ENCODE peak calls at places on chromosomes 13 and 19, in seven cellular contexts. A is effector memory CD4-positive, alpha-beta T cell; H is tibial artery; X is upper lobe of left lung; V is thoracic aorta; Y is heart right ventricle; G is psoas muscle. S is an unnamed sample. For H3K9me3, the result is how much of the 10 kb centered on the place peaks cover.

GRCh38 chr13:39483326-39483725 is 119.7 kb downstream of the LHFPL6 start:
- DNase-seq in A (no peak), X (no peak), H (no peak), G (no peak), Y (no peak), V (no peak), S (no peak)

GRCh38 chr13:43339843-43340550 is 316.6 kb downstream of the DNAJC15 start:
- DNase-seq in Y (no peak), V (no peak), G (no peak), X (no peak), H (no peak), A (no peak), S (no peak)

GRCh38 chr13:83531022-83531421 is 351.3 kb downstream of the SLITRK1 start:
- DNase-seq in X (no peak), V (no peak), G (no peak), Y (no peak), H (no peak), A (no peak), S (no peak)

GRCh38 chr13:48731957-48732569 is 78.3 kb downstream of the CYSLTR2 start:
- DNase-seq in A (peak), V (no peak), Y (no peak), X (peak), G (peak), H (no peak), S (peak)

GRCh38 chr19:16562608-16563025 is 9.6 kb downstream of the SLC35E1 start:
- DNase-seq in G (no peak), H (no peak), A (no peak), V (no peak), Y (no peak), X (no peak), S (no peak)

GRCh38 chr13:104757712-104758111 is 1691.5 kb upstream of the SLC10A2 start:
- DNase-seq in V (no peak), A (no peak), Y (no peak), G (no peak), H (no peak), X (no peak), S (no peak)

GRCh38 chr13:99812611-99813010 is 159.0 kb downstream of the ZIC5 start:
- DNase-seq in Y (no peak), H (no peak), V (no peak), G (no peak), A (no peak), X (no peak), S (no peak)

GRCh38 chr13:109246001-109246400 is 540.4 kb downstream of the IRS2 start:
- DNase-seq in Y (no peak), H (no peak), V (no peak), G (no peak), A (no peak), X (no peak), S (no peak)

GRCh38 chr13:40895207-40895606 is 105.8 kb downstream of the SLC25A15 start:
- DNase-seq in V (no peak), X (no peak), G (no peak), Y (no peak), A (no peak), H (no peak), S (no peak)

GRCh38 chr19:39843919-39844793 is 2.0 kb downstream of the FBL start:
- DNase-seq in H (no peak), Y (no peak), A (no peak), X (no peak), G (no peak), V (no peak), S (no peak)

GRCh38 chr19:3670258-3670795 is 29.9 kb downstream of the PIP5K1C start:
- DNase-seq in Y (peak), V (peak), A (no peak), H (peak), X (peak), G (peak), S (no peak)

GRCh38 chr19:44722131-44723121 is 23.5 kb downstream of the CEACAM16 start:
- DNase-seq in Y (no peak), H (no peak), G (no peak), V (no peak), X (peak), A (no peak), S (no peak)

GRCh38 chr19:46975918-46976782 is 43.5 kb upstream of the NPAS1 start:
- DNase-seq in A (no peak), G (peak), V (peak), X (peak), Y (peak), H (peak), S (no peak)

GRCh38 chr19:41442473-41443360 is at the start of gene ERICH4:
- DNase-seq in X (no peak), G (no peak), Y (no peak), A (no peak), H (no peak), V (no peak), S (no peak)

GRCh38 chr13:41751277-41751676 is 209.6 kb downstream of the VWA8 start:
- DNase-seq in G (no peak), Y (peak), H (no peak), X (no peak), V (no peak), A (no peak), S (no peak)

GRCh38 chr13:95267662-95268369 is 33.4 kb downstream of the ABCC4 start:
- DNase-seq in V (no peak), G (no peak), H (no peak), A (no peak), X (no peak), Y (no peak), S (no peak)

GRCh38 chr13:114027826-114028225 is 54.0 kb upstream of the C13orf46 start:
- DNase-seq in X (peak), V (no peak), A (no peak), G (peak), Y (no peak), H (no peak), S (no peak)

DNA sequence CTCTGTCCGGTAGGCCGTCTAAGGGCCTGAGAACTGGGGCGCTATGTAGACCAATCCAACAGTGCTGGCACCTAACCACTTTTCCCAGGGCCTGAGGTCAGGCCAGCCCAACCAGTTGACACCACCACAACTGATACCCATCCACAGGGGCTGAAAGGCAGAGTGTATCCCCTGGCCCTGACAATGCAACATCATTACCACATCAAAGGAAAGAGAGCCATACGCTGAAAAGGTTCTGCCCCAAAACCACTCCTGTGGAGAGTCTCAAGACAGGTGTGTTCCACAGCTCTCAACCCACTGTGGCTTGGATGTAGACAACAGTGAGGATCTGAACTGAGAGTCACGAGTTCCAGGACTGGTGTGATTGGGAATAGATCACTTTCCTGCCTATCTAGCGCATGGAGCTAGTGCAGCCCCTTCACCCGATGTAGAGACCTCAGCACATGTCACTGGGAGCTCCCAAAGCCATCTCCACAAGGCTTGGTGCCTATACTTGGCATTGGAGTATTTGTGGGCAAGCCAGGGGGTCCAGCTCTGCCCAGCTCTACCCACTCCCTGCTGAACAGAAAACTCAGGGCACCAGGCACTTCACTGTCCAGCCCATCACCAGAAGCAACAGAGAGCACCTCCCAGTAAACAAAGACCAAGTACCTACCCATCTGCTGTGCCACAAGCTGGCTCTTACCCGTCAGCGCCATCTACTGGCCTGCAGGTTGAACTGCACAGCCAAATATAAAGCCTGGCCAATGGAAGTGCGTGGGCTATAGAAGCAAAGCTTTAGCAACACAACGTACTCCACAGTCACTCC is 579.5 kb downstream of the UQCRFS1 start:
- DNase-seq in A (no peak), H (no peak), Y (no peak), X (no peak), G (peak), V (no peak), S (peak)
- H3K9me3 ChIP-seq in A (under half), H (under half), Y (under half), X (under half), G (under half), V (under half), S (under half)

GRCh38 chr13:18956473-18957078 is 225.0 kb downstream of the TUBA3C start:
- DNase-seq in G (no peak), V (no peak), H (no peak), Y (no peak), X (no peak), A (no peak), S (no peak)

GRCh38 chr13:18951412-18951811 is 230.2 kb downstream of the TUBA3C start:
- DNase-seq in X (peak), A (no peak), G (no peak), Y (no peak), V (no peak), H (no peak), S (no peak)

GRCh38 chr13:18954254-18954653 is 227.4 kb downstream of the TUBA3C start:
- DNase-seq in H (no peak), V (no peak), A (no peak), X (peak), G (no peak), Y (no peak), S (no peak)

GRCh38 chr13:18952225-18953016 is 229.2 kb downstream of the TUBA3C start:
- DNase-seq in A (no peak), X (peak), G (no peak), H (no peak), V (no peak), Y (no peak), S (no peak)

GRCh38 chr13:18953139-18953930 is 228.3 kb downstream of the TUBA3C start:
- DNase-seq in Y (no peak), V (no peak), G (no peak), H (no peak), A (no peak), X (peak), S (no peak)
- H3K9me3 ChIP-seq in Y (under half), V (under half), G (under half), H (under half), A (under half), X (under half), S (under half)

GRCh38 chr19:19944583-19944880 is 43.8 kb downstream of the ZNF93 start:
- DNase-seq in Y (no peak), G (no peak), V (no peak), A (no peak), X (no peak), H (no peak), S (no peak)
- H3K9me3 ChIP-seq in Y (under half), G (under half), V (under half), A (under half), X (under half), H (under half), S (under half)

GRCh38 chr19:55866521-55866920 is 30.2 kb downstream of the NLRP4 start:
- DNase-seq in Y (no peak), X (no peak), A (no peak), H (no peak), G (no peak), V (no peak), S (no peak)
- H3K9me3 ChIP-seq in Y (under half), X (under half), A (under half), H (under half), G (under half), V (under half), S (under half)

S was measured in T-helper 17 cell.